ENCODE peak calls at places on chromosomes 11 and 22, in five cellular contexts. D, C, I, L and Z are unnamed samples.

GRCh38 chr11:67504950-67505561 is at the start of gene PITPNM1:
- DNase-seq in I (peak; percentile 86), D (no peak), C (peak; percentile 64), L (no peak), Z (peak; percentile 84)

GRCh38 chr11:77119531-77119936 is 8.5 kb upstream of the MYO7A start:
- DNase-seq in L (no peak), C (no peak), I (no peak), D (no peak), Z (no peak)

GRCh38 chr22:27624705-27625104 is 176.9 kb downstream of the MN1 start:
- DNase-seq in I (no peak), D (no peak), C (no peak), L (no peak), Z (no peak)

GRCh38 chr11:108543316-108543955 is 45.3 kb upstream of the POGLUT3 start:
- DNase-seq in L (no peak), I (no peak), C (no peak), D (no peak), Z (no peak)

GRCh38 chr11:116890193-116890592 is 52.8 kb upstream of the APOA1 start:
- DNase-seq in L (no peak), I (no peak), C (no peak), D (no peak), Z (no peak)

GRCh38 chr11:29527391-29527936 is 489.4 kb downstream of the KCNA4 start:
- DNase-seq in D (no peak), I (peak; percentile 7), C (no peak), L (peak; percentile 15), Z (no peak)

GRCh38 chr11:122634507-122634906 is 21.0 kb upstream of the UBASH3B start:
- DNase-seq in D (no peak), L (no peak), C (no peak), I (peak; percentile 11), Z (no peak)

GRCh38 chr11:31620434-31620833 is 110.9 kb downstream of the ELP4 start:
- DNase-seq in C (no peak), I (no peak), D (no peak), L (no peak), Z (no peak)

GRCh38 chr11:68550485-68550817 is 89.9 kb downstream of the PPP6R3 start:
- DNase-seq in I (no peak), L (no peak), C (no peak), D (no peak), Z (no peak)

GRCh38 chr11:71163371-71163770 is 89.0 kb downstream of the SHANK2 start:
- DNase-seq in I (no peak), D (no peak), L (no peak), C (peak; percentile 2), Z (no peak)

GRCh38 chr11:124839051-124839971 is 25.9 kb upstream of the ROBO3 start:
- DNase-seq in D (no peak), L (no peak), C (no peak), I (peak; percentile 80), Z (no peak)

GRCh38 chr11:37957717-37958116 is 1359.7 kb upstream of the RAG2 start:
- DNase-seq in D (no peak), L (no peak), C (no peak), I (no peak), Z (no peak)

GRCh38 chr11:117199061-117199915 is at the start of gene TAGLN:
- DNase-seq in C (peak; percentile 88), D (peak; percentile 68), I (peak; percentile 84), L (no peak), Z (no peak)

GRCh38 chr11:113505046-113505445 is 29.8 kb upstream of the DRD2 start:
- DNase-seq in D (no peak), C (no peak), L (no peak), I (no peak), Z (no peak)

GRCh38 chr11:79078999-79079398 is 361.8 kb downstream of the TENM4 start:
- DNase-seq in C (no peak), L (no peak), I (no peak), D (no peak), Z (no peak)

GRCh38 chr11:11884774-11885481 is 43.2 kb downstream of the USP47 start:
- DNase-seq in D (peak; percentile 23), C (no peak), I (no peak), L (no peak), Z (no peak)

GRCh38 chr11:134636071-134636470 is 224.0 kb upstream of the B3GAT1 start:
- DNase-seq in C (no peak), I (no peak), L (no peak), D (no peak), Z (no peak)

GRCh38 chr11:67700141-67700540 is 25.7 kb upstream of the ALDH3B2 start:
- DNase-seq in C (no peak), I (peak; percentile 27), D (no peak), L (no peak), Z (no peak)

GRCh38 chr11:70201876-70202861 is 927 bp upstream of the FADD start:
- DNase-seq in I (no peak), C (no peak), D (no peak), L (no peak), Z (no peak)

GRCh38 chr11:123525072-123525471 is 95.0 kb downstream of the GRAMD1B start:
- DNase-seq in D (no peak), C (no peak), I (no peak), L (no peak), Z (no peak)

GRCh38 chr11:73680687-73681086 is 34.3 kb downstream of the PLEKHB1 start:
- DNase-seq in D (no peak), C (no peak), I (no peak), L (no peak), Z (no peak)

GRCh38 chr11:126354631-126355323 is 709 bp upstream of the ST3GAL4 start:
- DNase-seq in I (no peak), L (no peak), D (no peak), C (no peak), Z (no peak)

GRCh38 chr11:117950320-117950719 is 21.1 kb upstream of the TMPRSS13 start:
- DNase-seq in L (no peak), C (no peak), I (no peak), D (no peak), Z (no peak)

GRCh38 chr11:75193271-75193670 is 42.4 kb downstream of the SLCO2B1 start:
- DNase-seq in L (no peak), I (no peak), C (no peak), D (no peak), Z (no peak)

GRCh38 chr11:17985517-17985916 is 27.3 kb downstream of the SERGEF start:
- DNase-seq in L (peak; percentile 51), I (no peak), C (no peak), D (no peak), Z (no peak)

GRCh38 chr11:44917741-44918140 is 32.9 kb downstream of the TP53I11 start:
- DNase-seq in L (no peak), C (no peak), I (no peak), D (no peak), Z (no peak)

GRCh38 chr11:11022126-11022730 is 164.4 kb upstream of the ZBED5 start:
- DNase-seq in D (peak; percentile 18), I (no peak), C (no peak), L (peak; percentile 12), Z (peak; percentile 41)

GRCh38 chr22:39935116-39935515 is 25.1 kb upstream of the TMA7B start:
- DNase-seq in I (peak; percentile 40), C (no peak), D (no peak), L (no peak), Z (peak; percentile 51)

GRCh38 chr11:19978668-19979518 is 181.4 kb downstream of the DBX1 start:
- DNase-seq in I (no peak), D (peak; percentile 68), C (no peak), L (peak; percentile 65), Z (no peak)

GRCh38 chr22:35400335-35400680 is 368 bp downstream of the MCM5 start:
- DNase-seq in L (no peak), I (peak; percentile 64), C (no peak), D (no peak), Z (no peak)

GRCh38 chr22:35399114-35399677 is 744 bp upstream of the MCM5 start:
- DNase-seq in L (no peak), I (no peak), C (no peak), D (no peak), Z (no peak)

GRCh38 chr22:35401863-35402262 is 1.9 kb downstream of the MCM5 start:
- DNase-seq in C (no peak), L (no peak), D (no peak), I (no peak), Z (no peak)

GRCh38 chr22:35398574-35398973 is 1.4 kb upstream of the MCM5 start:
- DNase-seq in L (no peak), C (no peak), I (no peak), D (no peak), Z (no peak)

GRCh38 chr22:35399678-35400334 is at the start of gene MCM5:
- DNase-seq in I (peak; percentile 98), L (peak; percentile 93), D (peak; percentile 93), C (peak; percentile 98), Z (peak; percentile 97)
- H3K4me3 ChIP-seq in I (peak within 1 kb of the TSS; percentile 66), L (peak within 1 kb of the TSS; percentile 98), D (peak within 1 kb of the TSS; percentile 68), C (peak within 1 kb of the TSS; percentile 89), Z (peak within 1 kb of the TSS; percentile 86)

GRCh38 chr11:128367573-128367972 is 219.8 kb downstream of the ETS1 start:
- DNase-seq in C (no peak), I (no peak), L (no peak), D (no peak), Z (no peak)
- H3K9me3 ChIP-seq in C (no peaks in the 10 kb centered on the region), I (no peaks in the 10 kb centered on the region), L (no peaks in the 10 kb centered on the region), D (no peaks in the 10 kb centered on the region), Z (no peaks in the 10 kb centered on the region)

DNA sequence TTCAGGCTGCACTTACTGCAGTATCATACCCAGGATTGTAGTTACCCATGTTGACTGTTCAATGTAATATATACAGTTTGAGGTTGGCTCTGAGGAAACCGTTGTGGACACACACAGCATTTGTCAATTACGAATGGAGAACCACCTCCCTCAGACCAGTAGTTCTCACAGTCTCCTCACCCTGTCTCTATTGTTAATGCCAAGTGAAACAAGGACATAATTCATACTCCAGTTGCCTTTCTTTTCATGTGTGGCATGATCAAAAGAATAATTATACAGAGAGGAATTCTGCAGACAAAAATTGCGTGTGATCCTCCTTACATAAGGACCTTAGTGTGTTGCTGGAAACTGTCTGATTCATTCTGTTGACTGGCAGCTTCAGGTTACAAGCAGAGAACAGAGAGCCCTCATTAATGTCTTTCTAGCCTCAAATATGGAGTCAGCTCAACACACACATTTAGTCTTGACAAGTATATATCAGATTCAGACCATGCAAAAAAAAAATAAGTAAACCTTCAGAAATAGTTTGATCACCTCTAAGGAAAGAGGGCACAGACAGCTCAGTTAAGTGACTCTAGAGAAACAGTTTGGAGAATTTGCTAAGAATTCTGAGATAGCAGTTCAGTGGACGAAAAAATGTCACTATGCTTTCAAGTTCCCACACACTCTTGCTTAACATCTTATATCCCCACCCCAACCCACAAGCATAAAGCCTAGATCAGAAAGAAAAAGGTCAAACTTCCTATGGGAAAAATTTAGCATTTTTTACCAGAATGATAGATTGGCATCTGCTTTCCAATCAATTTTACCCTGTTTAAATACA is 96.1 kb downstream of the MAML2 start:
- DNase-seq in I (no peak), L (peak; percentile 63), D (peak; percentile 66), C (no peak), Z (no peak)
- H3K4me1 ChIP-seq in I (peaks cover 18% of the 10 kb centered on the region), L (peaks cover 26% of the 10 kb centered on the region), D (peaks cover 37% of the 10 kb centered on the region), C (no peaks in the 10 kb centered on the region), Z (peaks cover 38% of the 10 kb centered on the region)

GRCh38 chr11:64253043-64253442 is 1.7 kb downstream of the PLCB3 start:
- DNase-seq in L (no peak), D (no peak), I (no peak), C (no peak), Z (no peak)

GRCh38 chr11:64256300-64256699 is 5.0 kb downstream of the PLCB3 start:
- DNase-seq in D (no peak), C (no peak), L (no peak), I (no peak), Z (no peak)

GRCh38 chr11:64253481-64253880 is 2.2 kb downstream of the PLCB3 start:
- DNase-seq in L (no peak), C (peak; percentile 56), I (no peak), D (no peak), Z (no peak)

GRCh38 chr11:64255135-64256128 is 4.1 kb downstream of the PLCB3 start:
- DNase-seq in C (no peak), I (no peak), L (no peak), D (no peak), Z (no peak)

GRCh38 chr11:64254326-64254725 is 3.0 kb downstream of the PLCB3 start:
- DNase-seq in L (no peak), I (no peak), C (no peak), D (no peak), Z (no peak)
- H3K4me3 ChIP-seq in L (no peak overlapping the region), I (no peak overlapping the region), C (no peak overlapping the region), D (no peak overlapping the region), Z (no peak overlapping the region)